ENCODE peak calls at places on chromosome 11, in six cellular contexts. X is hepatic stellate cell; K is stimulated activated CD4-positive, alpha-beta T cell treated with anti-CD3 and anti-CD28 coated beads, TNF-alpha, amount 100 ng/mL, for 1 hour; V is mucosa of gallbladder; B is neural progenitor cell; C is NCI-H1092. O is an unnamed sample.

GRCh38 chr11:47551086-47551485 is 1.8 kb downstream of the CELF1 start:
- DNase-seq in X (no peak), V (no peak), C (no peak), B (peak; percentile 63), K (no peak), O (no peak)

GRCh38 chr11:76240143-76240505 is 33.8 kb upstream of the WNT11 start:
- DNase-seq in X (no peak), V (no peak), B (no peak), K (no peak), C (no peak), O (no peak)

GRCh38 chr11:79081441-79082124 is 359.2 kb downstream of the TENM4 start:
- DNase-seq in C (no peak), B (peak; percentile 38), X (no peak), K (no peak), V (no peak), O (no peak)

GRCh38 chr11:68213135-68213515 is at the start of gene KMT5B:
- DNase-seq in B (no peak), V (peak; percentile 43), X (peak; percentile 51), K (peak; percentile 63), C (no peak), O (no peak)

GRCh38 chr11:102495161-102496042 is 35.1 kb downstream of the MMP7 start:
- DNase-seq in X (peak; percentile 44), C (peak; percentile 63), B (peak; percentile 80), K (no peak), V (peak; percentile 68), O (no peak)

GRCh38 chr11:95531116-95531515 is 258.5 kb downstream of the FAM76B start:
- DNase-seq in C (no peak), K (no peak), B (no peak), X (no peak), V (no peak), O (no peak)

GRCh38 chr11:33160587-33160986 is 693 bp downstream of the CSTF3 start:
- DNase-seq in V (no peak), B (no peak), C (no peak), X (no peak), K (no peak), O (no peak)

GRCh38 chr11:120061036-120061760 is 76.7 kb downstream of the TRIM29 start:
- DNase-seq in V (no peak), B (peak; percentile 28), K (no peak), X (no peak), C (no peak), O (no peak)

GRCh38 chr11:92267968-92268367 is 43.4 kb downstream of the FAT3 start:
- DNase-seq in K (no peak), B (no peak), X (no peak), V (no peak), C (no peak), O (no peak)

GRCh38 chr11:65185869-65186341 is 4.2 kb downstream of the CAPN1 start:
- DNase-seq in C (no peak), K (no peak), X (no peak), B (no peak), V (no peak), O (no peak)

GRCh38 chr11:23399995-23400394 is 539.7 kb upstream of the CCDC179 start:
- DNase-seq in V (no peak), K (no peak), X (no peak), C (no peak), B (no peak), O (no peak)

GRCh38 chr11:130847517-130847916 is 68.8 kb downstream of the SNX19 start:
- DNase-seq in B (no peak), C (no peak), X (peak; percentile 80), K (no peak), V (no peak), O (no peak)

GRCh38 chr11:131767421-131767820 is 397.0 kb downstream of the NTM start:
- DNase-seq in X (no peak), B (no peak), V (no peak), K (no peak), C (no peak), O (no peak)

GRCh38 chr11:113885897-113886296 is 10.5 kb upstream of the USP28 start:
- DNase-seq in K (no peak), V (no peak), C (no peak), B (no peak), X (no peak), O (no peak)

GRCh38 chr11:114209904-114210303 is 86.3 kb upstream of the NNMT start:
- DNase-seq in K (no peak), C (no peak), V (peak; percentile 80), B (peak; percentile 31), X (no peak), O (no peak)

GRCh38 chr11:64121637-64122410 is 44.1 kb downstream of the MACROD1 start:
- DNase-seq in X (peak; percentile 97), B (peak; percentile 36), C (no peak), K (no peak), V (no peak), O (no peak)

GRCh38 chr11:75597636-75598035 is 35.6 kb downstream of the SERPINH1 start:
- DNase-seq in C (peak; percentile 58), X (no peak), K (no peak), B (peak; percentile 80), V (no peak), O (no peak)

GRCh38 chr11:70255717-70256116 is 14.8 kb upstream of the PPFIA1 start:
- DNase-seq in K (no peak), C (no peak), V (no peak), X (no peak), B (no peak), O (no peak)

GRCh38 chr11:2110521-2110920 is 28.7 kb downstream of the IGF2 start:
- DNase-seq in V (no peak), C (no peak), K (no peak), B (no peak), X (no peak), O (no peak)